ENCODE peak calls at places on chromosomes 13 and 19, in eight cellular contexts. J is NCI-H748 treated with DMSO at 0.1 percent for 48 hours; U is activated CD4-positive, alpha-beta T cell treated with anti-CD3 and anti-CD28 coated beads, Interleukin-2, amount 50 U/mL, for 4 hours; Y is astrocyte of the hippocampus; H is stimulated activated CD4-positive, alpha-beta T cell treated with anti-CD3 and anti-CD28 coated beads, Interleukin-1b, Interleukin-23, amount 100 ng/mL, for 24 hours; R is MG63; D is A172; N is caudate nucleus. S is an unnamed sample.

GRCh38 chr13:63139277-63139676 is 1723.6 kb upstream of the PCDH20 start:
- DNase-seq in D (no peak), Y (no peak), J (no peak), R (no peak), U (no peak), H (no peak), N (no peak), S (no peak)

GRCh38 chr13:114070098-114070799 is 62.2 kb downstream of the RASA3 start:
- DNase-seq in U (no peak), R (no peak), N (no peak), J (no peak), H (no peak), Y (no peak), D (no peak), S (peak; percentile 12)

GRCh38 chr13:24997367-24997967 is 98.5 kb upstream of the PABPC3 start:
- DNase-seq in N (peak; percentile 13), D (peak; percentile 24), J (peak; percentile 83), Y (peak; percentile 57), U (no peak), H (no peak), R (no peak), S (no peak)

GRCh38 chr19:13880059-13880672 is 3.2 kb downstream of the NANOS3 start:
- DNase-seq in Y (peak; percentile 99), N (peak; percentile 97), U (peak; percentile 99), D (peak; percentile 97), J (peak; percentile 64), H (peak; percentile 99), R (peak; percentile 99), S (peak; percentile 100)

GRCh38 chr13:99905814-99906213 is 65.8 kb downstream of the ZIC5 start:
- DNase-seq in H (no peak), D (no peak), U (no peak), J (no peak), N (no peak), Y (no peak), R (no peak), S (no peak)

GRCh38 chr19:39038098-39038497 is 5.7 kb upstream of the FBXO27 start:
- DNase-seq in H (no peak), D (peak; percentile 61), Y (peak; percentile 58), R (peak; percentile 54), U (no peak), N (peak; percentile 26), J (peak; percentile 16), S (no peak)

GRCh38 chr13:28423010-28423409 is 71.9 kb downstream of the FLT1 start:
- DNase-seq in N (peak; percentile 3), R (no peak), J (no peak), Y (no peak), U (no peak), D (no peak), H (no peak), S (no peak)

GRCh38 chr19:34359954-34360315 is 5.1 kb upstream of the GPI start:
- DNase-seq in R (no peak), H (no peak), Y (no peak), U (no peak), N (no peak), D (no peak), J (no peak), S (no peak)

GRCh38 chr13:102580552-102581169 is 16.1 kb upstream of the TPP2 start:
- DNase-seq in H (no peak), Y (peak; percentile 71), R (no peak), U (no peak), D (peak; percentile 62), N (peak; percentile 54), J (peak; percentile 69), S (no peak)

GRCh38 chr19:2451138-2451537 is 5.6 kb downstream of the LMNB2 start:
- DNase-seq in Y (no peak), R (no peak), N (no peak), H (no peak), D (no peak), J (no peak), U (no peak), S (no peak)

GRCh38 chr13:41145136-41145908 is 12.7 kb upstream of the KBTBD6 start:
- DNase-seq in N (no peak), U (no peak), D (no peak), H (no peak), Y (no peak), J (no peak), R (peak; percentile 25), S (no peak)

GRCh38 chr13:25744176-25744575 is 307.6 kb downstream of the SHISA2 start:
- DNase-seq in U (no peak), N (no peak), Y (no peak), J (no peak), H (no peak), R (no peak), D (no peak), S (no peak)

GRCh38 chr19:45153339-45154063 is 7.3 kb downstream of the NKPD1 start:
- DNase-seq in U (peak; percentile 31), R (no peak), H (peak; percentile 14), D (no peak), N (peak; percentile 74), Y (peak; percentile 72), J (no peak), S (peak; percentile 54)

GRCh38 chr13:109707044-109707794 is 79.2 kb downstream of the IRS2 start:
- DNase-seq in R (no peak), H (no peak), D (no peak), N (no peak), Y (no peak), U (no peak), J (no peak), S (no peak)

GRCh38 chr19:57016076-57016475 is 103.7 kb upstream of the USP29 start:
- DNase-seq in Y (no peak), U (no peak), R (no peak), N (peak; percentile 86), D (no peak), J (no peak), H (no peak), S (no peak)

GRCh38 chr13:21033224-21033855 is 28.0 kb downstream of the LATS2 start:
- DNase-seq in J (no peak), D (peak; percentile 16), Y (peak; percentile 82), R (peak; percentile 50), N (no peak), U (no peak), H (no peak), S (no peak)

GRCh38 chr13:113526466-113527220 is 36.1 kb upstream of the DCUN1D2 start:
- DNase-seq in Y (no peak), J (peak; percentile 89), H (no peak), U (no peak), N (no peak), D (no peak), R (no peak), S (no peak)

GRCh38 chr13:24684600-24684998 is 4.4 kb downstream of the ATP12A start:
- DNase-seq in U (no peak), J (no peak), D (peak; percentile 31), Y (peak; percentile 45), N (no peak), H (no peak), R (peak; percentile 63), S (no peak)

GRCh38 chr19:13881231-13881691 is 4.3 kb downstream of the NANOS3 start:
- DNase-seq in H (no peak), J (no peak), D (peak; percentile 42), R (no peak), N (no peak), Y (peak; percentile 80), U (no peak), S (no peak)

GRCh38 chr19:33641956-33642498 is 20.3 kb downstream of the CHST8 start:
- DNase-seq in H (no peak), D (no peak), R (no peak), N (no peak), U (no peak), Y (no peak), J (no peak), S (no peak)

GRCh38 chr19:15015946-15016542 is 33.2 kb upstream of the CASP14 start:
- DNase-seq in J (no peak), U (no peak), Y (peak; percentile 35), N (no peak), D (peak; percentile 57), H (no peak), R (peak; percentile 30), S (no peak)

GRCh38 chr19:36963262-36963661 is 47.1 kb downstream of the ZNF568 start:
- DNase-seq in D (no peak), H (no peak), J (peak; percentile 62), U (no peak), R (no peak), N (no peak), Y (no peak), S (no peak)